ENCODE peak calls at places on chromosomes 5 and 9, in four cellular contexts. One of them, this sample, is unnamed.

GRCh38 chr9:33415152-33416038 is 13.0 kb upstream of the AQP7 start:
- DNase-seq in K562: peak
- DNase-seq in GM12878: peak
- DNase-seq in HL-60: peak
- DNase-seq in this sample: peak

GRCh38 chr5:142548739-142549275 is 137.1 kb downstream of the FGF1 start:
- DNase-seq in K562: peak
- DNase-seq in GM12878: peak
- DNase-seq in HL-60: peak
- DNase-seq in this sample: peak

GRCh38 chr9:123478967-123479602 is 123.1 kb downstream of the CRB2 start:
- DNase-seq in K562: no peak
- DNase-seq in GM12878: no peak
- DNase-seq in HL-60: no peak
- DNase-seq in this sample: no peak

GRCh38 chr5:68320094-68320986 is 104.8 kb downstream of the PIK3R1 start:
- DNase-seq in K562: peak
- DNase-seq in GM12878: no peak
- DNase-seq in HL-60: no peak
- DNase-seq in this sample: no peak

GRCh38 chr5:159976921-159977320 is 32.0 kb upstream of the TTC1 start:
- DNase-seq in K562: no peak
- DNase-seq in GM12878: no peak
- DNase-seq in HL-60: no peak
- DNase-seq in this sample: no peak

GRCh38 chr9:109779711-109780452 is at the start of gene PALM2AKAP2:
- DNase-seq in K562: no peak
- DNase-seq in GM12878: no peak
- DNase-seq in HL-60: no peak
- DNase-seq in this sample: peak

GRCh38 chr9:130313103-130313858 is 47.7 kb downstream of the HMCN2 start:
- DNase-seq in K562: no peak
- DNase-seq in GM12878: no peak
- DNase-seq in HL-60: no peak
- DNase-seq in this sample: no peak

GRCh38 chr9:123225374-123225813 is 43.0 kb downstream of the STRBP start:
- DNase-seq in K562: peak
- DNase-seq in GM12878: peak
- DNase-seq in HL-60: peak
- DNase-seq in this sample: peak

GRCh38 chr5:180612683-180613082 is 21.4 kb upstream of the SCGB3A1 start:
- DNase-seq in K562: no peak
- DNase-seq in GM12878: no peak
- DNase-seq in HL-60: no peak
- DNase-seq in this sample: no peak

GRCh38 chr5:179732918-179733763 is 519 bp downstream of the MAML1 start:
- DNase-seq in K562: peak
- DNase-seq in GM12878: no peak
- DNase-seq in HL-60: peak
- DNase-seq in this sample: peak

DNA sequence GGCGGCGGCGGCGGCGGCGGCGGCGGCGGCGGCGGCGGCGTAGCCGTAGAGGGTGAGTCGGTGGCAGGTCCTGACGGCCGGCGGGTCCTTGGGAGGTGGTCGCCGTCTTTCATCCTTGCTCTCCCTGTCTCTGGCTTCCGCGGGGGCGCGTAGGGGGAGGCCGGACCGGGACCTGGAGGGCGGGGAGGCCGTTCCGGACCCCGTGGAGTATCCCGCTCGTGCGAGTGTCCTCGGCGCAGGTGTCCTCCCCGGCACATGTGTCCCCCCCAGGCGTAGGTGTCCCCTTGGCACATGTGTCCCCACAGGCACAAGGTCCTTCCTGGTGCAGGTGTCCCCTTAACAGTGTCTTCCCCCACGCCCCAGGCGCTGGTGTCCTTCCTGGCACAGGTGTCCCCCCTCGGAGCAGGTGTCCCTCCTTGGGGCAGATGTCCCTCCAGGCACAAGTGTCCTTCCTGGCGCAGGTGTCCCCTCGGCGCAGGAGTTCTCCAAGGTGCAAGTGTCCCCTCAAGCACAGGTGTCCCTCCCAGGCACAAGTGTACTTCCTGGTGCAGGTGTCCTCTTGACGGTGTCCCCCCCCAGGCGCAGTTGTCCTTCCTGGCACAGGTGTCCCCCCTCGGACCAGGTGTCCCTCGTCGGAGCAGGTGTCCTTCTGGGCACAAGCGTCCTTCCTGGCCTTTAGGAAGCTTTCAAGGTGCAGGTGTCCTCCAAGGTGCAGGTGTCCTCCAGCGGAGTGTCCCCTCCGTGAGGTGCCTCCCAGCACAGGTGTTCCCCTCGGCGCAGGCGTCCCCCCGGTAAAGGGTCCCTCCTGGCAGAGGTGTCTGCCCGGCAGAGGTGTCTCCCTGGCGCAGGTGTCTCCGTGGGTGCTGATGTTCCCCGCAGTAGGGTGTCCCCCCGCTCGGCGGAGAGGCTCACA is 519 bp downstream of the EXOC3 start:
- DNase-seq in K562: peak
- DNase-seq in GM12878: no peak
- DNase-seq in HL-60: peak
- DNase-seq in this sample: no peak
- TF ChIP-seq POLR2AphosphoS5 in K562: no peak
- TF ChIP-seq POLR2AphosphoS5 in GM12878: no peak
- TF ChIP-seq POLR2AphosphoS5 in HL-60: peak
- TF ChIP-seq POLR2AphosphoS5 in this sample: no peak

GRCh38 chr9:34501889-34502425 is 20.8 kb downstream of the ENHO start:
- DNase-seq in K562: no peak
- DNase-seq in GM12878: no peak
- DNase-seq in HL-60: no peak
- DNase-seq in this sample: no peak
- TF ChIP-seq SPI1 in K562: no peak
- TF ChIP-seq SPI1 in GM12878: no peak
- TF ChIP-seq SPI1 in HL-60: no peak
- TF ChIP-seq SPI1 in this sample: no peak

GRCh38 chr5:172402531-172403190 is 51.7 kb downstream of the SH3PXD2B start:
- DNase-seq in K562: no peak
- DNase-seq in GM12878: no peak
- DNase-seq in HL-60: no peak
- DNase-seq in this sample: no peak

GRCh38 chr5:172403822-172404221 is 50.5 kb downstream of the SH3PXD2B start:
- DNase-seq in K562: no peak
- DNase-seq in GM12878: no peak
- DNase-seq in HL-60: no peak
- DNase-seq in this sample: no peak

GRCh38 chr5:172405226-172405625 is 49.1 kb downstream of the SH3PXD2B start:
- DNase-seq in K562: no peak
- DNase-seq in GM12878: no peak
- DNase-seq in HL-60: no peak
- DNase-seq in this sample: no peak

GRCh38 chr5:172404746-172405145 is 49.6 kb downstream of the SH3PXD2B start:
- DNase-seq in K562: no peak
- DNase-seq in GM12878: no peak
- DNase-seq in HL-60: no peak
- DNase-seq in this sample: no peak

DNA sequence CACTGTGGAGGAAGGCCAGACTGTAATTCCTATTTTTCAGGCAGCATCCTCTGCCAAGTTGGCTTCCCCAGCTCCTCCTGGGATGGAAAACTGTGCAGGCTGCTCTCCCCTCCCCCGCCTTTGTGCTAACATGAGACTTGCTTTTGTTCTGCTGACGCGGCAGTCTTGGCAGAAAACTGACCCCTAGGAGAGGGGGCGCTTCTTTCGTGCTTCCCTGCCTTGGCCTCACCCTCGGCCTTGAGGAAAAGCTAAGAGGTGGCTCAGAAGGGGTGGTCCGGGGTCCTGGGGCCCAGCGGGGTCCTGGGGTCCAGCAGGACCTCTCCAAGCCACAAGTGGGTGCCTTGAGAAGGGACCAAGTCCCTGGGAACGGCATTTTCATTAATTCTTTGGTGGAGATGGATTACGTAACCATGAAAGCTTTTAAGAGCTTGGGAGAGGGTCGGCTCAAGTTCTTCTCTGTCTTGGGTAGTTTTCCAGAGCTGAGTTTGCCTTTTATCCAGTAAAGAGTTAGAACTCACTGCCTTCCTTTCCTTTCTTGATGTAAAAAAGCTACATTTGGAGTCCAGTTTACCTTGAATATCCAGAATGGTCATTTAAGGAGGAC is 51.0 kb downstream of the SH3PXD2B start:
- DNase-seq in K562: no peak
- DNase-seq in GM12878: no peak
- DNase-seq in HL-60: no peak
- DNase-seq in this sample: no peak
- TF ChIP-seq POLR2AphosphoS5 in K562: no peak
- TF ChIP-seq POLR2AphosphoS5 in GM12878: no peak
- TF ChIP-seq POLR2AphosphoS5 in HL-60: no peak
- TF ChIP-seq POLR2AphosphoS5 in this sample: no peak

DNA sequence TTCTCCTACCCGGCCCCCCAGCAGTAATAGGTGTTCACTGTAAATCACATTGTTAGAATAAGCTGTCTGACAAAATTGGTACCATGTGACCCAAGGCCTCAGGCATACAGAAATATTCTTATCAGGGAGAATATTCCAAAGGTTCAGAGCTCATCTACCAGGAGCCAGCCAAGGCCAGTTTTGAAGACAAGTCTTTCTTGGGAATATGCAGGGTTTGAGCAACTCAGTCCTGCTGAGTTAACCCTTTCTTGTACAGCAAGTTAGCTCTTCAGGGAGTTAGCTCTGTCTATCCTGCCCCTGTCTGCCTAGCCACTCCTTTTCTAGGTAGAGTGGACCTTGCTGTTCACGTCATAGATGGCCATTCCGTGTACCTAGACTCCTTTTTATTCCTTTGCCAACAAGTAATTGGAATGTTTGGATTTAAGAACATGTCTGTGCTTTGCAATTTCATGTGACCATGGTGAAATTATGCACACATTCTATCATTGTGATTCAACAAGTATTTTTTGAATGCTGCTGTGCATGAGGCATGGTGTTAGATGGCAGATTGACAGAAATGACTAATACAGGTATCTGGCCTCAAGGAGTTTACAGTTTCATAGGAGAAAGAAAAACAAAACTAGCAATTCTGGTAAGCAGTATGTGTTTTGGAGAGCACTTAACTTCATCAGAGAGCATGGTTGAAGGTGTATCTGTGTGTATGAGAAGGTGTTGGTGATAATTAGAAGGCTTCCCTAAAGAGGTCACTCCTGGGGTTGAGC is 22.6 kb downstream of the TGFBR1 start:
- DNase-seq in K562: no peak
- DNase-seq in GM12878: no peak
- DNase-seq in HL-60: no peak
- DNase-seq in this sample: no peak
- TF ChIP-seq SPI1 in K562: no peak
- TF ChIP-seq SPI1 in GM12878: no peak
- TF ChIP-seq SPI1 in HL-60: no peak
- TF ChIP-seq SPI1 in this sample: no peak

This sample was measured in GM12891.